ENCODE peak calls at places on chromosomes 16 and 17, in four cellular contexts. W is astrocyte of the cerebellum, N is AG04450, Y is neural crest cell. R is an unnamed sample.

GRCh38 chr17:61467416-61468262 is 15.4 kb downstream of the TBX4 start:
- DNase-seq in W (no peak), N (no peak), Y (peak; percentile 55), R (peak; percentile 5)

GRCh38 chr16:15547768-15548096 is 95.2 kb downstream of the MARF1 start:
- DNase-seq in W (no peak), N (no peak), Y (no peak), R (no peak)

GRCh38 chr16:68934402-68934801 is 91.1 kb downstream of the TANGO6 start:
- DNase-seq in W (no peak), N (no peak), Y (no peak), R (no peak)

GRCh38 chr17:45382226-45382625 is 50.4 kb downstream of the ARHGAP27 start:
- DNase-seq in W (no peak), N (no peak), Y (no peak), R (no peak)

GRCh38 chr17:2594657-2595085 is 1.2 kb downstream of the PAFAH1B1 start:
- DNase-seq in W (no peak), N (no peak), Y (no peak), R (no peak)

GRCh38 chr17:77068915-77069314 is 71.9 kb upstream of the SEC14L1 start:
- DNase-seq in W (no peak), N (no peak), Y (no peak), R (no peak)

GRCh38 chr16:12305081-12305596 is 328.6 kb downstream of the SNX29 start:
- DNase-seq in W (no peak), N (no peak), Y (no peak), R (no peak)

GRCh38 chr17:1460233-1460632 is 4.2 kb upstream of the CRK start:
- DNase-seq in W (no peak), N (no peak), Y (no peak), R (no peak)

GRCh38 chr17:37774508-37774907 is 29.6 kb upstream of the HNF1B start:
- DNase-seq in W (no peak), N (no peak), Y (no peak), R (peak; percentile 80)

GRCh38 chr16:20704281-20704680 is 6.8 kb upstream of the ACSM1 start:
- DNase-seq in W (no peak), N (no peak), Y (no peak), R (no peak)

GRCh38 chr17:50817142-50817751 is 18.1 kb upstream of the WFIKKN2 start:
- DNase-seq in W (no peak), N (no peak), Y (peak; percentile 53), R (no peak)

GRCh38 chr16:85275533-85276249 is 163.4 kb upstream of the CIBAR2 start:
- DNase-seq in W (peak; percentile 23), N (no peak), Y (peak; percentile 94), R (no peak)

GRCh38 chr16:85523602-85524364 is 89.3 kb upstream of the GSE1 start:
- DNase-seq in W (peak; percentile 35), N (no peak), Y (no peak), R (no peak)

GRCh38 chr16:88451586-88452484 is 1.2 kb upstream of the ZFPM1 start:
- DNase-seq in W (no peak), N (no peak), Y (no peak), R (no peak)

GRCh38 chr17:17093764-17094163 is 51.5 kb downstream of the MPRIP start:
- DNase-seq in W (no peak), N (no peak), Y (no peak), R (no peak)

GRCh38 chr17:53032861-53033271 is 789.9 kb upstream of the KIF2B start:
- DNase-seq in W (peak; percentile 68), N (no peak), Y (peak; percentile 7), R (no peak)
- TF ChIP-seq CTCF in W (peak; percentile 46), N (no peak), Y (peak; percentile 79), R (no peak)

DNA sequence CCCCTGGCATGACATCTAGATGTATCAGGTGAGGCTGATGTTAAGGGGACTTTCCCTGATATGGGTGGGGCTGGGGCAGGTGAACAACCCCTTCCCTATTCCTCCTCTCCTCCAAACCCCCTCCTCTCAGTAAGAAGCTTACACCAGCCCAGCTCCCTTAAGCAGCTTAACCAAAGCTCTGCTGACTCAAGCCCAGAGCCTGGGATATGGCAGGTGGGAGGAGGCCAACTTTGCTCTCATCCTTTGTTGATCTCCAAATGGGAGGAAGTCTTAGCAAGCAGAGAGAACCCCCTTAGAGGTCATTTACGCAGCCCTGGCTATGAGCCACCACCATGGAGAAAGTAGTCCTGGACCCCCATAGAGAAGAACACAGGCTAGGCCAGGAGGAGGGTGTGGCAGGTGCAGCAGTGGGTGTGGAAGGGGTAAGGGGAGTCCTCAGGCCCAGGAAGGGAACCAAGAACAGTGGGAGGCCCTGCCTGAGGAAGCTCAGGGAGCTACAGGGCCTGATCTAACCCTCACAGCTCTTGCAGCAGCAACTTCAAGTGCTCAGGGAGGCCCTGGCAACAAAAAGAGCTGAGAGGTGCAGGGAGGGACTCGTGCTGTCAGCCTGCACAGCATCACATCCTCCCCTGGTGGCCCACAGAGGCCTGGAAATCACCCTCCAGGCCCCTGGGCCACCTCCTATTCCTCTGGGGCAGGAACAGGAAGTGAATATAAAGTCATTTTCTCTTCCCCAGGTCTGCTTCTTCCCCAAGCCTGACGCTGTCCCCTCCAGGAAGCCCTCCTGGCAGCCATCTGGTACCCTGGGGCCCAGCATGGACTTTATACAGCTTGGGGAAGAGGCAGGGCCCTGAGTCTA is 2.9 kb downstream of the UNC119 start:
- DNase-seq in W (no peak), N (no peak), Y (no peak), R (peak; percentile 60)
- TF ChIP-seq CTCF in W (no peak), N (no peak), Y (no peak), R (no peak)

DNA sequence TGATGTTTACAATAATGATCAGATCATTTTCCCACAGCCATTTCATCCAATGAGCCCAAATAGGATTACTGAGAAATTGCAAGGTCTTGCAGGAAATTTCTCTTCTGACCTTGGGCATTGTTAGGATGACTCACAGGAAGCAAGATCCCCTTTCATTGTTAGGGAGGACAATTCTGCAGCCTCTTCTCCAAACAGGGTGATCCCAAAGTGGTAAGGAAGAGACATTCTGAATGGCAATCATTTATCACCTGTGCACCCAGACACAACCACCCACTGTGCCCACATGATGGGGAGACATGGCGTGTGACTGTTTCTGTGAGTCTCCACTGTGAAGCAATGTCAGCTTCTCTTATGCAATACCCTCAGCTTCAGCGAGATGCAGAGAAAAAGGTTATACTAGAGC is 306.7 kb upstream of the XYLT1 start:
- DNase-seq in W (no peak), N (no peak), Y (no peak), R (no peak)
- TF ChIP-seq CTCF in W (no peak), N (no peak), Y (no peak), R (no peak)

GRCh38 chr17:79104898-79105600 is 30.4 kb downstream of the ENGASE start:
- DNase-seq in W (no peak), N (no peak), Y (no peak), R (no peak)
- TF ChIP-seq CTCF in W (no peak), N (no peak), Y (no peak), R (no peak)

GRCh38 chr17:71764507-71764906 is 356.3 kb upstream of the SOX9 start:
- DNase-seq in W (no peak), N (no peak), Y (peak; percentile 32), R (no peak)
- TF ChIP-seq CTCF in W (peak; percentile 44), N (peak; percentile 36), Y (peak; percentile 65), R (peak; percentile 53)

GRCh38 chr17:81926451-81927144 is 937 bp downstream of the MAFG start:
- DNase-seq in W (peak; percentile 38), N (peak; percentile 50), Y (peak; percentile 51), R (no peak)

GRCh38 chr17:81928497-81929252 is 1.1 kb upstream of the MAFG start:
- DNase-seq in W (no peak), N (no peak), Y (no peak), R (no peak)

GRCh38 chr17:81927653-81928496 is at the start of gene MAFG:
- DNase-seq in W (peak; percentile 82), N (peak; percentile 79), Y (peak; percentile 87), R (peak; percentile 50)

GRCh38 chr17:81925860-81926450 is 1.6 kb downstream of the MAFG start:
- DNase-seq in W (no peak), N (no peak), Y (no peak), R (no peak)

DNA sequence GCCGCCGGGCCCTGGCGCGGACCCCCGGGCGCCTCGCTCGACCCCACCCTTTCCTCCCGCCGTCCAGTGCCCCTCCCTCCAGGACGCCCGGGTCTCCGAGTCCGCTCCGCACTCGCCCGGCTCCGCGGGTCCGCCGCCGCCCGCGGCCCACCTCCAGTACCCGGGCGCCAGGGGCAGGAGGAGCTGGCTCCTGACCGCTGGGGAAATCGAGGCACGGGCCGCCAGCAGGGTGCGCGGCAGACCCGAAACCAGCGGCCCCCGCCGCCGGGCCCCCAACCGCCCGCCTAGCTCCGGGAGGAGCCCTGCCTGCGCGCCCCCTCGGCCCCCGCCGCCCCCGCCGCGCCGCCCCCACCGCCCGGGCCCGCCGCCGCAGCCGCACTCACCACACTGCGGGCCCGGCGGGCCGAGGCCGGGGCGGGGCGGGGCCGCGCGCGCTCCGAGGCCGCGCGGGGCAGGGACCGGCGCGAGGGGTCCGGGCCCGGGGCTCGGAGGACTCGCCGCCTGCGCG is 336 bp downstream of the MAFG start:
- DNase-seq in W (no peak), N (no peak), Y (no peak), R (no peak)
- TF ChIP-seq CTCF in W (no peak), N (no peak), Y (no peak), R (no peak)

GRCh38 chr16:80680046-80680445 is 124.4 kb downstream of the CDYL2 start:
- DNase-seq in W (no peak), N (no peak), Y (no peak), R (no peak)

GRCh38 chr16:80683646-80684045 is 120.8 kb downstream of the CDYL2 start:
- DNase-seq in W (no peak), N (no peak), Y (no peak), R (no peak)

GRCh38 chr16:80681436-80681835 is 123.0 kb downstream of the CDYL2 start:
- DNase-seq in W (peak; percentile 18), N (no peak), Y (no peak), R (no peak)

GRCh38 chr16:80682435-80683070 is 121.8 kb downstream of the CDYL2 start:
- DNase-seq in W (no peak), N (peak; percentile 82), Y (no peak), R (no peak)

GRCh38 chr16:80680839-80681238 is 123.6 kb downstream of the CDYL2 start:
- DNase-seq in W (no peak), N (no peak), Y (no peak), R (no peak)
- TF ChIP-seq CTCF in W (no peak), N (no peak), Y (no peak), R (no peak)

DNA sequence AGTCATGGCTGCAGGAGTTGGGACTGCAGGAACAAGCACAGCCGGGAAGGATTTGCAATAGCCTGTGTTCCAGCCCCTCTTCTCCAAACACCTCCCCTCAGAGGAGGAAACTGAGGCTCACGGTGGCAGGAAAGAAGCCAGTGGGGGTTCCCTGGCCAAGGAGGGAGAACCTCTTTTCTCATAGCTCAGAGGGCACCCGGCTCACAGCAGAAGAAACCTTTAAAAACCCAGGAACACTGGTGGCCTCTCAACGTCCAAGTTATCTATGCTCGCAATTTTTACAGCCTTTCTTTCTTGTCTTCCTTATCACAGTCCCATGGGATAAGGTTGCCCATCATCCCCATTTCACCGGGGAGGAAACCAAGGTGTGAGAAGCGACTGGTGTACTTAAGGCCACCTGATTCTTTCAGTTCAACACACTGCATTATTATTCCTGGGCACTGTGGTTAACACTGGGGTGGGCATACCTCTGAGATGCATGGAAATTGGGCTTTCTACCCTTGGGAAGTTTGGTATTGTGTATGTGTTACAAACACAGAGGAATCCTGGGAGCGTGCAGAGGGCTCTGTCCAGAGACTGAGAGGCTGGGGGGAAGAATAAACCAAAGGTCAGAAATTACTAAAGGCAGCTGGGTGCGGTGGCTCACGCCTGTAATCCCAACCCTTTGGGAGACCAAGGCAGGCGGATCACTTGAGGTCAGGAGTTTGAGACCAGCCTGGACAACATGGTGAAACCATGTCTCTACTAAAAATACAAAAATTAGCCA is 791 bp upstream of the ZNF629 start:
- DNase-seq in W (no peak), N (no peak), Y (no peak), R (no peak)
- TF ChIP-seq CTCF in W (no peak), N (no peak), Y (no peak), R (no peak)

GRCh38 chr17:9465216-9465921 is 110.3 kb downstream of the STX8 start:
- DNase-seq in W (no peak), N (peak; percentile 38), Y (no peak), R (no peak)
- TF ChIP-seq CTCF in W (no peak), N (peak; percentile 35), Y (no peak), R (no peak)